ENCODE peak calls at places on chromosomes 1 and 21, in eight cellular contexts. One of them, this sample, is unnamed.

GRCh38 chr1:150925080-150925479 is 1.1 kb upstream of the SETDB1 start:
- DNase-seq in MG63: no peak
- DNase-seq in T-helper 2 cell: no peak
- DNase-seq in fibroblast of mammary gland: no peak
- DNase-seq in stimulated activated CD4-positive, alpha-beta T cell treated with anti-CD3 and anti-CD28 coated beads, Interleukin-4, amount 100 ng/mL, for 4 hours: no peak
- DNase-seq in ureter: no peak
- DNase-seq in pancreas: no peak
- DNase-seq in AG08396: no peak
- DNase-seq in this sample: no peak

GRCh38 chr1:47708658-47709301 is 270.9 kb downstream of the FOXD2 start:
- DNase-seq in MG63: no peak
- DNase-seq in T-helper 2 cell: no peak
- DNase-seq in fibroblast of mammary gland: no peak
- DNase-seq in stimulated activated CD4-positive, alpha-beta T cell treated with anti-CD3 and anti-CD28 coated beads, Interleukin-4, amount 100 ng/mL, for 4 hours: no peak
- DNase-seq in ureter: no peak
- DNase-seq in pancreas: no peak
- DNase-seq in AG08396: peak; percentile 47
- DNase-seq in this sample: no peak

GRCh38 chr21:45874716-45875415 is 106.7 kb upstream of the COL6A1 start:
- DNase-seq in MG63: peak; percentile 98
- DNase-seq in T-helper 2 cell: no peak
- DNase-seq in fibroblast of mammary gland: peak; percentile 97
- DNase-seq in stimulated activated CD4-positive, alpha-beta T cell treated with anti-CD3 and anti-CD28 coated beads, Interleukin-4, amount 100 ng/mL, for 4 hours: no peak
- DNase-seq in ureter: peak; percentile 68
- DNase-seq in pancreas: no peak
- DNase-seq in AG08396: peak; percentile 96
- DNase-seq in this sample: no peak

GRCh38 chr21:45573452-45574035 is 31.3 kb upstream of the SLC19A1 start:
- DNase-seq in MG63: no peak
- DNase-seq in T-helper 2 cell: no peak
- DNase-seq in fibroblast of mammary gland: no peak
- DNase-seq in stimulated activated CD4-positive, alpha-beta T cell treated with anti-CD3 and anti-CD28 coated beads, Interleukin-4, amount 100 ng/mL, for 4 hours: no peak
- DNase-seq in ureter: peak; percentile 26
- DNase-seq in pancreas: no peak
- DNase-seq in AG08396: no peak
- DNase-seq in this sample: no peak

GRCh38 chr1:154961497-154962237 is at the start of gene PYGO2:
- DNase-seq in MG63: peak; percentile 89
- DNase-seq in T-helper 2 cell: peak; percentile 77
- DNase-seq in fibroblast of mammary gland: peak; percentile 63
- DNase-seq in stimulated activated CD4-positive, alpha-beta T cell treated with anti-CD3 and anti-CD28 coated beads, Interleukin-4, amount 100 ng/mL, for 4 hours: peak; percentile 75
- DNase-seq in ureter: peak; percentile 84
- DNase-seq in pancreas: peak; percentile 92
- DNase-seq in AG08396: peak; percentile 86
- DNase-seq in this sample: peak; percentile 75

GRCh38 chr1:21904725-21905520 is 32.2 kb downstream of the HSPG2 start:
- DNase-seq in MG63: peak; percentile 53
- DNase-seq in T-helper 2 cell: no peak
- DNase-seq in fibroblast of mammary gland: peak; percentile 94
- DNase-seq in stimulated activated CD4-positive, alpha-beta T cell treated with anti-CD3 and anti-CD28 coated beads, Interleukin-4, amount 100 ng/mL, for 4 hours: no peak
- DNase-seq in ureter: peak; percentile 87
- DNase-seq in pancreas: peak; percentile 96
- DNase-seq in AG08396: peak; percentile 64
- DNase-seq in this sample: no peak

GRCh38 chr21:46388896-46389295 is 64.9 kb downstream of the PCNT start:
- DNase-seq in MG63: no peak
- DNase-seq in T-helper 2 cell: no peak
- DNase-seq in fibroblast of mammary gland: no peak
- DNase-seq in stimulated activated CD4-positive, alpha-beta T cell treated with anti-CD3 and anti-CD28 coated beads, Interleukin-4, amount 100 ng/mL, for 4 hours: no peak
- DNase-seq in ureter: no peak
- DNase-seq in pancreas: no peak
- DNase-seq in AG08396: no peak
- DNase-seq in this sample: no peak

GRCh38 chr1:231763481-231763880 is 136.9 kb downstream of the DISC1 start:
- DNase-seq in MG63: no peak
- DNase-seq in T-helper 2 cell: no peak
- DNase-seq in fibroblast of mammary gland: no peak
- DNase-seq in stimulated activated CD4-positive, alpha-beta T cell treated with anti-CD3 and anti-CD28 coated beads, Interleukin-4, amount 100 ng/mL, for 4 hours: no peak
- DNase-seq in ureter: no peak
- DNase-seq in pancreas: no peak
- DNase-seq in AG08396: no peak
- DNase-seq in this sample: no peak

GRCh38 chr1:162823231-162823630 is 32.7 kb downstream of the HSD17B7 start:
- DNase-seq in MG63: no peak
- DNase-seq in T-helper 2 cell: no peak
- DNase-seq in fibroblast of mammary gland: peak; percentile 11
- DNase-seq in stimulated activated CD4-positive, alpha-beta T cell treated with anti-CD3 and anti-CD28 coated beads, Interleukin-4, amount 100 ng/mL, for 4 hours: no peak
- DNase-seq in ureter: no peak
- DNase-seq in pancreas: no peak
- DNase-seq in AG08396: no peak
- DNase-seq in this sample: no peak

GRCh38 chr1:223639333-223639749 is 26.2 kb downstream of the CAPN8 start:
- DNase-seq in MG63: no peak
- DNase-seq in T-helper 2 cell: no peak
- DNase-seq in fibroblast of mammary gland: peak; percentile 6
- DNase-seq in stimulated activated CD4-positive, alpha-beta T cell treated with anti-CD3 and anti-CD28 coated beads, Interleukin-4, amount 100 ng/mL, for 4 hours: no peak
- DNase-seq in ureter: peak; percentile 58
- DNase-seq in pancreas: no peak
- DNase-seq in AG08396: no peak
- DNase-seq in this sample: no peak

GRCh38 chr1:225763815-225764548 is 13.6 kb upstream of the SRP9 start:
- DNase-seq in MG63: peak; percentile 93
- DNase-seq in T-helper 2 cell: no peak
- DNase-seq in fibroblast of mammary gland: peak; percentile 81
- DNase-seq in stimulated activated CD4-positive, alpha-beta T cell treated with anti-CD3 and anti-CD28 coated beads, Interleukin-4, amount 100 ng/mL, for 4 hours: no peak
- DNase-seq in ureter: peak; percentile 51
- DNase-seq in pancreas: no peak
- DNase-seq in AG08396: no peak
- DNase-seq in this sample: no peak

GRCh38 chr1:61226791-61227567 is 144.6 kb downstream of the NFIA start:
- DNase-seq in MG63: no peak
- DNase-seq in T-helper 2 cell: no peak
- DNase-seq in fibroblast of mammary gland: peak; percentile 58
- DNase-seq in stimulated activated CD4-positive, alpha-beta T cell treated with anti-CD3 and anti-CD28 coated beads, Interleukin-4, amount 100 ng/mL, for 4 hours: no peak
- DNase-seq in ureter: no peak
- DNase-seq in pancreas: no peak
- DNase-seq in AG08396: no peak
- DNase-seq in this sample: no peak

GRCh38 chr1:43063394-43064219 is 104.9 kb upstream of the SLC2A1 start:
- DNase-seq in MG63: no peak
- DNase-seq in T-helper 2 cell: no peak
- DNase-seq in fibroblast of mammary gland: no peak
- DNase-seq in stimulated activated CD4-positive, alpha-beta T cell treated with anti-CD3 and anti-CD28 coated beads, Interleukin-4, amount 100 ng/mL, for 4 hours: no peak
- DNase-seq in ureter: no peak
- DNase-seq in pancreas: no peak
- DNase-seq in AG08396: no peak
- DNase-seq in this sample: no peak

GRCh38 chr1:29490204-29490934 is 254.0 kb downstream of the PTPRU start:
- DNase-seq in MG63: no peak
- DNase-seq in T-helper 2 cell: no peak
- DNase-seq in fibroblast of mammary gland: no peak
- DNase-seq in stimulated activated CD4-positive, alpha-beta T cell treated with anti-CD3 and anti-CD28 coated beads, Interleukin-4, amount 100 ng/mL, for 4 hours: no peak
- DNase-seq in ureter: no peak
- DNase-seq in pancreas: no peak
- DNase-seq in AG08396: no peak
- DNase-seq in this sample: no peak

GRCh38 chr1:16230744-16231143 is 6.2 kb downstream of the CPLANE2 start:
- DNase-seq in MG63: no peak
- DNase-seq in T-helper 2 cell: no peak
- DNase-seq in fibroblast of mammary gland: no peak
- DNase-seq in stimulated activated CD4-positive, alpha-beta T cell treated with anti-CD3 and anti-CD28 coated beads, Interleukin-4, amount 100 ng/mL, for 4 hours: no peak
- DNase-seq in ureter: no peak
- DNase-seq in pancreas: peak; percentile 44
- DNase-seq in AG08396: no peak
- DNase-seq in this sample: no peak

GRCh38 chr1:3453891-3454810 is at the start of gene ARHGEF16:
- DNase-seq in MG63: peak; percentile 62
- DNase-seq in T-helper 2 cell: peak; percentile 26
- DNase-seq in fibroblast of mammary gland: peak; percentile 12
- DNase-seq in stimulated activated CD4-positive, alpha-beta T cell treated with anti-CD3 and anti-CD28 coated beads, Interleukin-4, amount 100 ng/mL, for 4 hours: peak; percentile 27
- DNase-seq in ureter: peak; percentile 78
- DNase-seq in pancreas: peak; percentile 94
- DNase-seq in AG08396: peak; percentile 79
- DNase-seq in this sample: peak; percentile 14

GRCh38 chr1:152109231-152109997 is 5.8 kb downstream of the TCHH start:
- DNase-seq in MG63: no peak
- DNase-seq in T-helper 2 cell: no peak
- DNase-seq in fibroblast of mammary gland: no peak
- DNase-seq in stimulated activated CD4-positive, alpha-beta T cell treated with anti-CD3 and anti-CD28 coated beads, Interleukin-4, amount 100 ng/mL, for 4 hours: no peak
- DNase-seq in ureter: no peak
- DNase-seq in pancreas: no peak
- DNase-seq in AG08396: no peak
- DNase-seq in this sample: no peak

GRCh38 chr1:39269791-39270342 is 65.4 kb downstream of the MACF1 start:
- DNase-seq in MG63: no peak
- DNase-seq in T-helper 2 cell: no peak
- DNase-seq in fibroblast of mammary gland: peak; percentile 87
- DNase-seq in stimulated activated CD4-positive, alpha-beta T cell treated with anti-CD3 and anti-CD28 coated beads, Interleukin-4, amount 100 ng/mL, for 4 hours: no peak
- DNase-seq in ureter: no peak
- DNase-seq in pancreas: no peak
- DNase-seq in AG08396: no peak
- DNase-seq in this sample: no peak

GRCh38 chr1:61139324-61140055 is 57.1 kb downstream of the NFIA start:
- DNase-seq in MG63: no peak
- DNase-seq in T-helper 2 cell: no peak
- DNase-seq in fibroblast of mammary gland: peak; percentile 74
- DNase-seq in stimulated activated CD4-positive, alpha-beta T cell treated with anti-CD3 and anti-CD28 coated beads, Interleukin-4, amount 100 ng/mL, for 4 hours: no peak
- DNase-seq in ureter: no peak
- DNase-seq in pancreas: no peak
- DNase-seq in AG08396: no peak
- DNase-seq in this sample: no peak

GRCh38 chr1:90007979-90008404 is 13.1 kb downstream of the ZNF326 start:
- DNase-seq in MG63: no peak
- DNase-seq in T-helper 2 cell: no peak
- DNase-seq in fibroblast of mammary gland: no peak
- DNase-seq in stimulated activated CD4-positive, alpha-beta T cell treated with anti-CD3 and anti-CD28 coated beads, Interleukin-4, amount 100 ng/mL, for 4 hours: no peak
- DNase-seq in ureter: no peak
- DNase-seq in pancreas: no peak
- DNase-seq in AG08396: no peak
- DNase-seq in this sample: no peak

GRCh38 chr1:204589409-204590038 is 73.3 kb downstream of the MDM4 start:
- DNase-seq in MG63: no peak
- DNase-seq in T-helper 2 cell: no peak
- DNase-seq in fibroblast of mammary gland: no peak
- DNase-seq in stimulated activated CD4-positive, alpha-beta T cell treated with anti-CD3 and anti-CD28 coated beads, Interleukin-4, amount 100 ng/mL, for 4 hours: no peak
- DNase-seq in ureter: no peak
- DNase-seq in pancreas: no peak
- DNase-seq in AG08396: peak; percentile 38
- DNase-seq in this sample: no peak

GRCh38 chr1:168428063-168428731 is 115.6 kb downstream of the XCL2 start:
- DNase-seq in MG63: peak; percentile 20
- DNase-seq in T-helper 2 cell: no peak
- DNase-seq in fibroblast of mammary gland: peak; percentile 71
- DNase-seq in stimulated activated CD4-positive, alpha-beta T cell treated with anti-CD3 and anti-CD28 coated beads, Interleukin-4, amount 100 ng/mL, for 4 hours: no peak
- DNase-seq in ureter: no peak
- DNase-seq in pancreas: no peak
- DNase-seq in AG08396: peak; percentile 30
- DNase-seq in this sample: no peak

GRCh38 chr1:92446546-92446945 is 40.2 kb downstream of the GFI1 start:
- DNase-seq in MG63: no peak
- DNase-seq in T-helper 2 cell: no peak
- DNase-seq in fibroblast of mammary gland: peak; percentile 6
- DNase-seq in stimulated activated CD4-positive, alpha-beta T cell treated with anti-CD3 and anti-CD28 coated beads, Interleukin-4, amount 100 ng/mL, for 4 hours: no peak
- DNase-seq in ureter: no peak
- DNase-seq in pancreas: no peak
- DNase-seq in AG08396: peak; percentile 64
- DNase-seq in this sample: no peak

GRCh38 chr1:43135857-43136781 is 36.0 kb downstream of the EBNA1BP2 start:
- DNase-seq in MG63: no peak
- DNase-seq in T-helper 2 cell: no peak
- DNase-seq in fibroblast of mammary gland: no peak
- DNase-seq in stimulated activated CD4-positive, alpha-beta T cell treated with anti-CD3 and anti-CD28 coated beads, Interleukin-4, amount 100 ng/mL, for 4 hours: no peak
- DNase-seq in ureter: no peak
- DNase-seq in pancreas: no peak
- DNase-seq in AG08396: no peak
- DNase-seq in this sample: no peak

GRCh38 chr1:72485786-72486185 is 203.4 kb upstream of the NEGR1 start:
- DNase-seq in MG63: no peak
- DNase-seq in T-helper 2 cell: no peak
- DNase-seq in fibroblast of mammary gland: peak; percentile 9
- DNase-seq in stimulated activated CD4-positive, alpha-beta T cell treated with anti-CD3 and anti-CD28 coated beads, Interleukin-4, amount 100 ng/mL, for 4 hours: no peak
- DNase-seq in ureter: no peak
- DNase-seq in pancreas: no peak
- DNase-seq in AG08396: no peak
- DNase-seq in this sample: no peak

GRCh38 chr21:41781047-41781405 is 14.2 kb upstream of the RIPK4 start:
- DNase-seq in MG63: no peak
- DNase-seq in T-helper 2 cell: no peak
- DNase-seq in fibroblast of mammary gland: no peak
- DNase-seq in stimulated activated CD4-positive, alpha-beta T cell treated with anti-CD3 and anti-CD28 coated beads, Interleukin-4, amount 100 ng/mL, for 4 hours: no peak
- DNase-seq in ureter: no peak
- DNase-seq in pancreas: no peak
- DNase-seq in AG08396: no peak
- DNase-seq in this sample: no peak

GRCh38 chr1:4174291-4175200 is 274.5 kb upstream of the C1orf174 start:
- DNase-seq in MG63: no peak
- DNase-seq in T-helper 2 cell: no peak
- DNase-seq in fibroblast of mammary gland: no peak
- DNase-seq in stimulated activated CD4-positive, alpha-beta T cell treated with anti-CD3 and anti-CD28 coated beads, Interleukin-4, amount 100 ng/mL, for 4 hours: no peak
- DNase-seq in ureter: no peak
- DNase-seq in pancreas: no peak
- DNase-seq in AG08396: peak; percentile 3
- DNase-seq in this sample: no peak

GRCh38 chr1:201917362-201918033 is 28.8 kb downstream of the SHISA4 start:
- DNase-seq in MG63: peak; percentile 79
- DNase-seq in T-helper 2 cell: no peak
- DNase-seq in fibroblast of mammary gland: peak; percentile 96
- DNase-seq in stimulated activated CD4-positive, alpha-beta T cell treated with anti-CD3 and anti-CD28 coated beads, Interleukin-4, amount 100 ng/mL, for 4 hours: no peak
- DNase-seq in ureter: no peak
- DNase-seq in pancreas: no peak
- DNase-seq in AG08396: peak; percentile 60
- DNase-seq in this sample: no peak

GRCh38 chr1:45929257-45929687 is 125.9 kb downstream of the MAST2 start:
- DNase-seq in MG63: peak; percentile 73
- DNase-seq in T-helper 2 cell: no peak
- DNase-seq in fibroblast of mammary gland: peak; percentile 82
- DNase-seq in stimulated activated CD4-positive, alpha-beta T cell treated with anti-CD3 and anti-CD28 coated beads, Interleukin-4, amount 100 ng/mL, for 4 hours: no peak
- DNase-seq in ureter: no peak
- DNase-seq in pancreas: no peak
- DNase-seq in AG08396: peak; percentile 56
- DNase-seq in this sample: no peak

This sample was measured in CD8-positive, alpha-beta T cell.